ENCODE peak calls at places on chromosomes 11 and 22, in ten cellular contexts. T is GM23338, J is fibroblast of lung, A is body of pancreas, O is transverse colon, G is right lobe of liver, I is kidney, Q is mucosa of descending colon, E is bronchial epithelial cell, K is IMR-90. L is an unnamed sample. For H3K36me3, the result is how much of the 10 kb centered on the place peaks cover.

GRCh38 chr11:74683941-74684481 is 47.2 kb downstream of the CHRDL2 start:
- DNase-seq in G (no peak), I (peak), A (peak), T (peak), K (peak), Q (no peak), E (no peak), O (no peak), J (peak), L (no peak)

GRCh38 chr11:2886191-2886894 is 768 bp upstream of the CDKN1C start:
- DNase-seq in A (peak), E (no peak), K (no peak), O (no peak), G (no peak), I (peak), J (peak), T (peak), Q (peak), L (peak)

GRCh38 chr22:38081941-38082828 is 1.8 kb downstream of the SLC16A8 start:
- DNase-seq in O (no peak), K (no peak), I (peak), J (no peak), Q (peak), T (peak), A (no peak), G (peak), E (no peak), L (no peak)

GRCh38 chr11:117219455-117219854 is 12.4 kb downstream of the PCSK7 start:
- DNase-seq in G (no peak), Q (no peak), E (no peak), A (no peak), J (no peak), K (no peak), O (peak), T (no peak), I (peak), L (no peak)

GRCh38 chr22:23591203-23591791 is 11.2 kb upstream of the IGLL1 start:
- DNase-seq in I (peak), T (peak), O (peak), Q (peak), E (peak), A (peak), K (peak), J (peak), G (peak), L (no peak)

GRCh38 chr22:29308791-29309262 is 2.4 kb downstream of the GAS2L1 start:
- DNase-seq in E (peak), J (peak), Q (peak), I (no peak), O (peak), T (peak), K (peak), A (no peak), G (peak), L (no peak)

GRCh38 chr11:33419956-33420355 is 162.8 kb downstream of the HIPK3 start:
- DNase-seq in I (no peak), E (no peak), T (no peak), Q (no peak), O (no peak), J (no peak), G (no peak), K (no peak), A (no peak), L (no peak)

GRCh38 chr11:99585606-99586005 is 564.9 kb downstream of the CNTN5 start:
- DNase-seq in Q (no peak), I (no peak), T (no peak), G (no peak), A (no peak), J (no peak), E (no peak), K (no peak), O (no peak), L (no peak)

GRCh38 chr22:49979587-49980264 is 19.2 kb downstream of the PIM3 start:
- DNase-seq in Q (no peak), J (peak), G (no peak), E (peak), T (peak), K (no peak), O (peak), A (peak), I (peak), L (no peak)

GRCh38 chr11:70107191-70107590 is 29.1 kb downstream of the ANO1 start:
- DNase-seq in G (no peak), T (no peak), I (no peak), K (no peak), E (no peak), Q (peak), O (no peak), J (no peak), A (no peak), L (peak)

GRCh38 chr11:122883682-122883981 is 1.1 kb downstream of the JHY start:
- DNase-seq in K (no peak), G (no peak), J (peak), I (no peak), E (no peak), A (no peak), O (no peak), Q (no peak), T (no peak), L (no peak)

GRCh38 chr11:120994460-120994859 is 29.4 kb upstream of the TBCEL start:
- DNase-seq in E (no peak), I (no peak), J (no peak), K (no peak), G (no peak), Q (no peak), A (no peak), T (no peak), O (no peak), L (no peak)

GRCh38 chr11:34988294-34989255 is 72.2 kb downstream of the PDHX start:
- DNase-seq in J (peak), K (peak), Q (no peak), O (no peak), G (no peak), A (no peak), E (no peak), T (no peak), I (no peak), L (no peak)

GRCh38 chr11:125348704-125349635 is 147.1 kb downstream of the FEZ1 start:
- DNase-seq in A (peak), I (no peak), T (peak), G (peak), E (no peak), K (peak), Q (no peak), J (peak), O (peak), L (no peak)

GRCh38 chr11:67381244-67381972 is 8.0 kb upstream of the CLCF1 start:
- DNase-seq in T (no peak), K (no peak), I (no peak), O (no peak), Q (no peak), J (no peak), A (no peak), E (no peak), G (no peak), L (no peak)

GRCh38 chr11:44755553-44756505 is 29.1 kb downstream of the TSPAN18 start:
- DNase-seq in J (no peak), T (no peak), A (no peak), G (no peak), Q (no peak), I (no peak), K (no peak), O (peak), E (no peak), L (no peak)

GRCh38 chr11:96168623-96169022 is 174.4 kb downstream of the MAML2 start:
- DNase-seq in A (peak), J (peak), Q (no peak), G (no peak), O (no peak), I (no peak), E (peak), K (peak), T (no peak), L (no peak)

GRCh38 chr22:45889539-45890350 is 87.2 kb downstream of the WNT7B start:
- DNase-seq in A (no peak), I (peak), K (peak), J (peak), G (peak), T (peak), E (no peak), Q (peak), O (no peak), L (no peak)

GRCh38 chr22:25514436-25514835 is 50.0 kb upstream of the GRK3 start:
- DNase-seq in T (peak), I (no peak), K (peak), O (no peak), G (no peak), Q (no peak), A (no peak), E (peak), J (no peak), L (no peak)

GRCh38 chr11:56151376-56151775 is 8.7 kb downstream of the OR8K5 start:
- DNase-seq in A (no peak), G (no peak), K (no peak), J (no peak), E (no peak), O (no peak), I (no peak), Q (no peak), T (no peak), L (no peak)

GRCh38 chr11:10808553-10809372 is at the start of gene EIF4G2:
- DNase-seq in K (peak), T (peak), J (peak), E (peak), A (peak), O (peak), I (peak), Q (peak), G (peak), L (peak)

GRCh38 chr11:44574620-44575287 is 9.3 kb downstream of the CD82 start:
- DNase-seq in A (no peak), J (peak), I (no peak), T (no peak), O (no peak), E (peak), G (peak), Q (no peak), K (peak), L (no peak)

GRCh38 chr11:8758619-8759169 is 76.1 kb downstream of the RPL27A start:
- DNase-seq in T (no peak), J (no peak), Q (no peak), O (no peak), G (no peak), E (no peak), A (no peak), I (peak), K (no peak), L (no peak)

GRCh38 chr11:42410251-42410956 is 901.4 kb upstream of the API5 start:
- DNase-seq in Q (no peak), T (no peak), O (no peak), K (no peak), A (no peak), E (peak), I (no peak), G (no peak), J (no peak), L (no peak)

GRCh38 chr11:25734592-25735211 is 597.2 kb upstream of the ANO3 start:
- DNase-seq in A (no peak), J (peak), O (no peak), K (peak), G (no peak), T (peak), Q (no peak), I (no peak), E (peak), L (no peak)

GRCh38 chr11:74055938-74056337 is 47.1 kb upstream of the UCP3 start:
- DNase-seq in O (no peak), G (no peak), E (peak), K (peak), I (no peak), T (no peak), Q (no peak), A (no peak), J (peak), L (no peak)

GRCh38 chr11:100824041-100824440 is 137.0 kb downstream of the ARHGAP42 start:
- DNase-seq in Q (no peak), T (peak), O (no peak), K (no peak), J (no peak), A (no peak), G (no peak), I (no peak), E (no peak), L (no peak)

GRCh38 chr11:14259186-14259784 is 99.7 kb downstream of the RRAS2 start:
- DNase-seq in K (no peak), O (no peak), J (no peak), T (peak), A (no peak), G (no peak), I (no peak), Q (peak), E (no peak), L (no peak)

GRCh38 chr22:50060441-50061140 is 2.5 kb upstream of the TTLL8 start:
- DNase-seq in J (no peak), K (no peak), G (peak), A (peak), O (no peak), I (peak), E (no peak), T (peak), Q (peak), L (no peak)

GRCh38 chr22:44261164-44261860 is 51.4 kb downstream of the SHISAL1 start:
- DNase-seq in A (no peak), G (peak), E (no peak), K (no peak), I (no peak), J (no peak), O (no peak), Q (no peak), T (no peak), L (no peak)
- H3K4me3 ChIP-seq in A (no peak), G (no peak), E (no peak), K (no peak), I (no peak), J (no peak), O (no peak), Q (no peak), T (no peak), L (no peak)

DNA sequence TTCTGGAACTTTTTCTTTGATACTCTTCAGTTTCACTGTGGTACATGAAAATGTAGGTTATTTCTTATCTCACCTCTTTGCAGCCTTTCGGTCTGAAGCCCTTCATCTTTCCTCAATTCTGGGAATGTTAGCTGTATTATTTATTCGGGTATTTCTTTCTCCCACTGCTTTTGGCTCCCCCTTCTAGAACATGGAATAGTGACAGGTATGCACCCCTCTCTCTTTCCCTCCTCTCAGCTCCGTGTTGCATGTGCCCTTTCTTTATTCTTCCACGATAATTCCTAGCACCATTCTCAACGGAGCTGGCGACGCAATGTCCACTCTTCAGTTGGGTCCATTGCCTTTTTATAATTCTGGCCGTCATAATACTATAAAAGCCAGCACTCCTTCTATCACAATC is 24.1 kb upstream of the B4GALNT4 start:
- DNase-seq in Q (no peak), J (no peak), O (no peak), I (no peak), G (no peak), A (no peak), E (no peak), T (no peak), K (no peak), L (no peak)
- TF ChIP-seq CTCF in Q (no peak), J (no peak), O (no peak), I (no peak), G (no peak), A (no peak), E (no peak), T (no peak), K (no peak), L (no peak)

DNA sequence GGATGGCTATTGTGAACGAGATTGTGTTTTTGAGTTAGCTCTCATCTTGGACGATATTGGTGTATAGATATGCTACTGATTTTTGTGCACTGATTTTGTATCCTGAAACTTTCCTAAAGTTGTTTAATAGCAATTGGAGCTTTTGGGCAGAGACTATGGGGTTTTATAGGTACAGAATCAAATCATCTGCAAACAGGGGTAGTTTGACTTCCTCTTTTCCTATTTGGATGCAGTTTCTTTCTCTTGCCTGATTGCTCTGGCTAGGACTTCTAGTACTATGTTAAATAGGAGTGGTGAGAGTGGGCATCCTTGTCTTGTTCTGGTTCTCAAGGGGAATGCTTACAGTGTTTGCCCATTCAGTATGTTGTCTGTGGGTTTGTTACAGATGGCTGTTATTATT is 8.9 kb upstream of the SCGB1D1 start:
- DNase-seq in I (no peak), A (no peak), Q (no peak), O (no peak), J (no peak), E (no peak), K (no peak), G (no peak), T (no peak), L (no peak)
- H3K36me3 ChIP-seq in I (under half), A (under half), Q (under half), O (under half), J (under half), E (under half), K (under half), G (under half), T (under half), L (under half)

GRCh38 chr22:30327864-30328345 is 1.2 kb upstream of the TBC1D10A start:
- DNase-seq in J (no peak), G (peak), Q (no peak), T (peak), A (peak), O (no peak), I (no peak), K (no peak), E (peak), L (no peak)
- H3K4me3 ChIP-seq in J (no peak), G (no peak), Q (no peak), T (no peak), A (no peak), O (no peak), I (peak), K (no peak), E (no peak), L (no peak)

GRCh38 chr11:62082292-62082657 is 41.5 kb upstream of the INCENP start:
- DNase-seq in T (no peak), K (no peak), E (no peak), A (no peak), G (no peak), Q (no peak), O (no peak), J (no peak), I (no peak), L (no peak)
- TF ChIP-seq CTCF in T (no peak), K (no peak), E (no peak), A (no peak), G (no peak), Q (no peak), O (no peak), J (no peak), I (no peak), L (peak)

DNA sequence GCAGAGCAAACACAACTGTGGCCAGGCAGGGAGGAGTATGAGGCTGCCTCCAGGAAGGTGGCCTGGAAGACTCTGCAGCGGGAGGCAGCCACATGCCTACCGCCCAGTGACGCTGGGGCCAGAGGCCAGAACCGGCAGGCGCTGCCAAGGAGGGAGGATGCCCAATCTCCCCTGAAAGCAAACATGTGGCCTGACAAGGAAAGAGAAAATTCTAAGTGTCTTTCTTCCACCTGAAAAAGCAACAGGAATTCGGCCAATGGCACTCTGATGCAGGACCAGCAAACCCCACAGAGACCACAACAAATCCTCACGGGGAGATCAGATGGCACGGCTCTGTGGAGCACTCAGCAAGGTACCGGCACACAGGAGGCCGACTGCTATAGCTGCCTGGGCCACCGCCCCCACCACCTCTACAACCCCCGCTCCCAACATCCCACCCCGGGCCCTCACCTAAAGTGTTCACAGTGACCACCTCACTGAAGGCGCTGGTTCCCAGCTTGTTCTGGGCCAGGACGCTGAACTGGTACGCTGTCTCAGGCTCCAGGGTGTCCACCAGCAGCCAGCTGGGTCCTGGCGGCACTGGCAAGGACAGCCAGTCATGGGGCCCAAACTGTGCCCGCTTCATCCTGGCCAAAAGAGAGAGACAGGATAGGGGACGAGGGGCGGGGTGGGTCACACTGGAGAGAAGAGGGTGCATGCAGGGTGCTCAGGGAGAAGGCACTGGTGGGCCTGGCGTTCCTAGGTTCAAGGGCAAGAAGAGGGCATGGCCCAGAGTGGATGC is 30.1 kb downstream of the IGSF9B start:
- DNase-seq in G (no peak), K (no peak), T (no peak), O (no peak), J (no peak), E (no peak), I (peak), Q (no peak), A (no peak), L (no peak)
- H3K36me3 ChIP-seq in G (under half), K (under half), T (under half), O (under half), J (under half), E (under half), I (under half), Q (under half), A (under half), L (under half)